ENCODE peak calls at places on chromosome 17, in ten cellular contexts. One of them, this sample, is unnamed.

GRCh38 chr17:48961516-48962233 is 6.7 kb downstream of the GIP start:
- DNase-seq in AG04450: no peak
- DNase-seq in HL-60: peak; percentile 10
- DNase-seq in upper lobe of right lung: no peak
- DNase-seq in stimulated activated CD4-positive, alpha-beta T cell treated with anti-CD3 and anti-CD28 coated beads, Interleukin-2, amount 100 ng/mL, for 48 hours: no peak
- DNase-seq in activated T-helper 1 cell treated with anti-CD3 and anti-CD28 coated beads, Interleukin-2, amount 50 U/mL, for 16 hours: no peak
- DNase-seq in non-pigmented ciliary epithelial cell: no peak
- DNase-seq in psoas muscle: no peak
- DNase-seq in heart left ventricle: no peak
- DNase-seq in PC-3: peak; percentile 64
- DNase-seq in this sample: no peak

GRCh38 chr17:42773290-42774035 is at the start of gene VPS25:
- DNase-seq in AG04450: peak; percentile 55
- DNase-seq in HL-60: peak; percentile 84
- DNase-seq in upper lobe of right lung: peak; percentile 87
- DNase-seq in stimulated activated CD4-positive, alpha-beta T cell treated with anti-CD3 and anti-CD28 coated beads, Interleukin-2, amount 100 ng/mL, for 48 hours: peak; percentile 70
- DNase-seq in activated T-helper 1 cell treated with anti-CD3 and anti-CD28 coated beads, Interleukin-2, amount 50 U/mL, for 16 hours: peak; percentile 55
- DNase-seq in non-pigmented ciliary epithelial cell: no peak
- DNase-seq in psoas muscle: peak; percentile 76
- DNase-seq in heart left ventricle: peak; percentile 75
- DNase-seq in PC-3: peak; percentile 83
- DNase-seq in this sample: peak; percentile 83

GRCh38 chr17:10836966-10837599 is 804 bp downstream of the PIRT start:
- DNase-seq in AG04450: no peak
- DNase-seq in HL-60: no peak
- DNase-seq in upper lobe of right lung: no peak
- DNase-seq in stimulated activated CD4-positive, alpha-beta T cell treated with anti-CD3 and anti-CD28 coated beads, Interleukin-2, amount 100 ng/mL, for 48 hours: no peak
- DNase-seq in activated T-helper 1 cell treated with anti-CD3 and anti-CD28 coated beads, Interleukin-2, amount 50 U/mL, for 16 hours: no peak
- DNase-seq in non-pigmented ciliary epithelial cell: no peak
- DNase-seq in psoas muscle: no peak
- DNase-seq in heart left ventricle: no peak
- DNase-seq in PC-3: no peak
- DNase-seq in this sample: no peak

GRCh38 chr17:21463204-21463661 is 87.1 kb downstream of the KCNJ12 start:
- DNase-seq in AG04450: no peak
- DNase-seq in HL-60: no peak
- DNase-seq in upper lobe of right lung: no peak
- DNase-seq in stimulated activated CD4-positive, alpha-beta T cell treated with anti-CD3 and anti-CD28 coated beads, Interleukin-2, amount 100 ng/mL, for 48 hours: no peak
- DNase-seq in activated T-helper 1 cell treated with anti-CD3 and anti-CD28 coated beads, Interleukin-2, amount 50 U/mL, for 16 hours: no peak
- DNase-seq in non-pigmented ciliary epithelial cell: no peak
- DNase-seq in psoas muscle: no peak
- DNase-seq in heart left ventricle: no peak
- DNase-seq in PC-3: no peak
- DNase-seq in this sample: no peak

GRCh38 chr17:57984226-57984890 is 3.7 kb downstream of the VEZF1 start:
- DNase-seq in AG04450: no peak
- DNase-seq in HL-60: no peak
- DNase-seq in upper lobe of right lung: no peak
- DNase-seq in stimulated activated CD4-positive, alpha-beta T cell treated with anti-CD3 and anti-CD28 coated beads, Interleukin-2, amount 100 ng/mL, for 48 hours: no peak
- DNase-seq in activated T-helper 1 cell treated with anti-CD3 and anti-CD28 coated beads, Interleukin-2, amount 50 U/mL, for 16 hours: no peak
- DNase-seq in non-pigmented ciliary epithelial cell: no peak
- DNase-seq in psoas muscle: no peak
- DNase-seq in heart left ventricle: no peak
- DNase-seq in PC-3: no peak
- DNase-seq in this sample: no peak

GRCh38 chr17:80701730-80702129 is 157.1 kb downstream of the RPTOR start:
- DNase-seq in AG04450: no peak
- DNase-seq in HL-60: no peak
- DNase-seq in upper lobe of right lung: no peak
- DNase-seq in stimulated activated CD4-positive, alpha-beta T cell treated with anti-CD3 and anti-CD28 coated beads, Interleukin-2, amount 100 ng/mL, for 48 hours: no peak
- DNase-seq in activated T-helper 1 cell treated with anti-CD3 and anti-CD28 coated beads, Interleukin-2, amount 50 U/mL, for 16 hours: no peak
- DNase-seq in non-pigmented ciliary epithelial cell: no peak
- DNase-seq in psoas muscle: no peak
- DNase-seq in heart left ventricle: no peak
- DNase-seq in PC-3: no peak
- DNase-seq in this sample: no peak

GRCh38 chr17:19753661-19754463 is 5.8 kb upstream of the ALDH3A1 start:
- DNase-seq in AG04450: no peak
- DNase-seq in HL-60: no peak
- DNase-seq in upper lobe of right lung: peak; percentile 82
- DNase-seq in stimulated activated CD4-positive, alpha-beta T cell treated with anti-CD3 and anti-CD28 coated beads, Interleukin-2, amount 100 ng/mL, for 48 hours: no peak
- DNase-seq in activated T-helper 1 cell treated with anti-CD3 and anti-CD28 coated beads, Interleukin-2, amount 50 U/mL, for 16 hours: no peak
- DNase-seq in non-pigmented ciliary epithelial cell: no peak
- DNase-seq in psoas muscle: peak; percentile 68
- DNase-seq in heart left ventricle: no peak
- DNase-seq in PC-3: peak; percentile 88
- DNase-seq in this sample: no peak

GRCh38 chr17:56926270-56926669 is 12.4 kb upstream of the TRIM25 start:
- DNase-seq in AG04450: no peak
- DNase-seq in HL-60: no peak
- DNase-seq in upper lobe of right lung: no peak
- DNase-seq in stimulated activated CD4-positive, alpha-beta T cell treated with anti-CD3 and anti-CD28 coated beads, Interleukin-2, amount 100 ng/mL, for 48 hours: no peak
- DNase-seq in activated T-helper 1 cell treated with anti-CD3 and anti-CD28 coated beads, Interleukin-2, amount 50 U/mL, for 16 hours: no peak
- DNase-seq in non-pigmented ciliary epithelial cell: no peak
- DNase-seq in psoas muscle: no peak
- DNase-seq in heart left ventricle: no peak
- DNase-seq in PC-3: no peak
- DNase-seq in this sample: no peak

GRCh38 chr17:14756469-14756868 is 455.6 kb downstream of the HS3ST3B1 start:
- DNase-seq in AG04450: no peak
- DNase-seq in HL-60: no peak
- DNase-seq in upper lobe of right lung: no peak
- DNase-seq in stimulated activated CD4-positive, alpha-beta T cell treated with anti-CD3 and anti-CD28 coated beads, Interleukin-2, amount 100 ng/mL, for 48 hours: no peak
- DNase-seq in activated T-helper 1 cell treated with anti-CD3 and anti-CD28 coated beads, Interleukin-2, amount 50 U/mL, for 16 hours: no peak
- DNase-seq in non-pigmented ciliary epithelial cell: no peak
- DNase-seq in psoas muscle: no peak
- DNase-seq in heart left ventricle: no peak
- DNase-seq in PC-3: peak; percentile 38
- DNase-seq in this sample: no peak

GRCh38 chr17:51119415-51120356 is 982 bp downstream of the SPAG9 start:
- DNase-seq in AG04450: no peak
- DNase-seq in HL-60: peak; percentile 35
- DNase-seq in upper lobe of right lung: peak; percentile 78
- DNase-seq in stimulated activated CD4-positive, alpha-beta T cell treated with anti-CD3 and anti-CD28 coated beads, Interleukin-2, amount 100 ng/mL, for 48 hours: peak; percentile 34
- DNase-seq in activated T-helper 1 cell treated with anti-CD3 and anti-CD28 coated beads, Interleukin-2, amount 50 U/mL, for 16 hours: peak; percentile 4
- DNase-seq in non-pigmented ciliary epithelial cell: no peak
- DNase-seq in psoas muscle: peak; percentile 48
- DNase-seq in heart left ventricle: peak; percentile 37
- DNase-seq in PC-3: peak; percentile 58
- DNase-seq in this sample: peak; percentile 46

GRCh38 chr17:5826384-5826783 is 242.1 kb upstream of the NLRP1 start:
- DNase-seq in AG04450: no peak
- DNase-seq in HL-60: no peak
- DNase-seq in upper lobe of right lung: no peak
- DNase-seq in stimulated activated CD4-positive, alpha-beta T cell treated with anti-CD3 and anti-CD28 coated beads, Interleukin-2, amount 100 ng/mL, for 48 hours: no peak
- DNase-seq in activated T-helper 1 cell treated with anti-CD3 and anti-CD28 coated beads, Interleukin-2, amount 50 U/mL, for 16 hours: no peak
- DNase-seq in non-pigmented ciliary epithelial cell: no peak
- DNase-seq in psoas muscle: no peak
- DNase-seq in heart left ventricle: no peak
- DNase-seq in PC-3: peak; percentile 82
- DNase-seq in this sample: no peak

GRCh38 chr17:30368896-30369720 is 9.6 kb upstream of the CPD start:
- DNase-seq in AG04450: no peak
- DNase-seq in HL-60: no peak
- DNase-seq in upper lobe of right lung: no peak
- DNase-seq in stimulated activated CD4-positive, alpha-beta T cell treated with anti-CD3 and anti-CD28 coated beads, Interleukin-2, amount 100 ng/mL, for 48 hours: no peak
- DNase-seq in activated T-helper 1 cell treated with anti-CD3 and anti-CD28 coated beads, Interleukin-2, amount 50 U/mL, for 16 hours: no peak
- DNase-seq in non-pigmented ciliary epithelial cell: no peak
- DNase-seq in psoas muscle: no peak
- DNase-seq in heart left ventricle: no peak
- DNase-seq in PC-3: no peak
- DNase-seq in this sample: no peak

GRCh38 chr17:78142113-78142861 is 3.9 kb upstream of the C17orf99 start:
- DNase-seq in AG04450: peak; percentile 18
- DNase-seq in HL-60: no peak
- DNase-seq in upper lobe of right lung: peak; percentile 89
- DNase-seq in stimulated activated CD4-positive, alpha-beta T cell treated with anti-CD3 and anti-CD28 coated beads, Interleukin-2, amount 100 ng/mL, for 48 hours: no peak
- DNase-seq in activated T-helper 1 cell treated with anti-CD3 and anti-CD28 coated beads, Interleukin-2, amount 50 U/mL, for 16 hours: no peak
- DNase-seq in non-pigmented ciliary epithelial cell: no peak
- DNase-seq in psoas muscle: no peak
- DNase-seq in heart left ventricle: no peak
- DNase-seq in PC-3: peak; percentile 100
- DNase-seq in this sample: no peak

GRCh38 chr17:64262125-64262421 is 987 bp downstream of the TEX2 start:
- DNase-seq in AG04450: no peak
- DNase-seq in HL-60: no peak
- DNase-seq in upper lobe of right lung: no peak
- DNase-seq in stimulated activated CD4-positive, alpha-beta T cell treated with anti-CD3 and anti-CD28 coated beads, Interleukin-2, amount 100 ng/mL, for 48 hours: no peak
- DNase-seq in activated T-helper 1 cell treated with anti-CD3 and anti-CD28 coated beads, Interleukin-2, amount 50 U/mL, for 16 hours: no peak
- DNase-seq in non-pigmented ciliary epithelial cell: no peak
- DNase-seq in psoas muscle: no peak
- DNase-seq in heart left ventricle: no peak
- DNase-seq in PC-3: no peak
- DNase-seq in this sample: no peak

GRCh38 chr17:80831481-80831880 is 160.2 kb upstream of the CHMP6 start:
- DNase-seq in AG04450: no peak
- DNase-seq in HL-60: no peak
- DNase-seq in upper lobe of right lung: no peak
- DNase-seq in stimulated activated CD4-positive, alpha-beta T cell treated with anti-CD3 and anti-CD28 coated beads, Interleukin-2, amount 100 ng/mL, for 48 hours: no peak
- DNase-seq in activated T-helper 1 cell treated with anti-CD3 and anti-CD28 coated beads, Interleukin-2, amount 50 U/mL, for 16 hours: no peak
- DNase-seq in non-pigmented ciliary epithelial cell: no peak
- DNase-seq in psoas muscle: no peak
- DNase-seq in heart left ventricle: no peak
- DNase-seq in PC-3: peak; percentile 36
- DNase-seq in this sample: no peak

GRCh38 chr17:44095647-44096496 is 25.3 kb downstream of the G6PC3 start:
- DNase-seq in AG04450: peak; percentile 79
- DNase-seq in HL-60: peak; percentile 87
- DNase-seq in upper lobe of right lung: peak; percentile 73
- DNase-seq in stimulated activated CD4-positive, alpha-beta T cell treated with anti-CD3 and anti-CD28 coated beads, Interleukin-2, amount 100 ng/mL, for 48 hours: no peak
- DNase-seq in activated T-helper 1 cell treated with anti-CD3 and anti-CD28 coated beads, Interleukin-2, amount 50 U/mL, for 16 hours: no peak
- DNase-seq in non-pigmented ciliary epithelial cell: peak; percentile 78
- DNase-seq in psoas muscle: peak; percentile 68
- DNase-seq in heart left ventricle: peak; percentile 90
- DNase-seq in PC-3: peak; percentile 65
- DNase-seq in this sample: peak; percentile 72

GRCh38 chr17:77666881-77667395 is 291.6 kb upstream of the TNRC6C start:
- DNase-seq in AG04450: no peak
- DNase-seq in HL-60: no peak
- DNase-seq in upper lobe of right lung: peak; percentile 33
- DNase-seq in stimulated activated CD4-positive, alpha-beta T cell treated with anti-CD3 and anti-CD28 coated beads, Interleukin-2, amount 100 ng/mL, for 48 hours: peak; percentile 41
- DNase-seq in activated T-helper 1 cell treated with anti-CD3 and anti-CD28 coated beads, Interleukin-2, amount 50 U/mL, for 16 hours: peak; percentile 36
- DNase-seq in non-pigmented ciliary epithelial cell: no peak
- DNase-seq in psoas muscle: no peak
- DNase-seq in heart left ventricle: no peak
- DNase-seq in PC-3: no peak
- DNase-seq in this sample: no peak

GRCh38 chr17:1365445-1366039 is 34.5 kb downstream of the YWHAE start:
- DNase-seq in AG04450: peak; percentile 72
- DNase-seq in HL-60: no peak
- DNase-seq in upper lobe of right lung: no peak
- DNase-seq in stimulated activated CD4-positive, alpha-beta T cell treated with anti-CD3 and anti-CD28 coated beads, Interleukin-2, amount 100 ng/mL, for 48 hours: peak; percentile 43
- DNase-seq in activated T-helper 1 cell treated with anti-CD3 and anti-CD28 coated beads, Interleukin-2, amount 50 U/mL, for 16 hours: peak; percentile 14
- DNase-seq in non-pigmented ciliary epithelial cell: peak; percentile 51
- DNase-seq in psoas muscle: no peak
- DNase-seq in heart left ventricle: peak; percentile 65
- DNase-seq in PC-3: peak; percentile 78
- DNase-seq in this sample: peak; percentile 69

GRCh38 chr17:40348136-40348504 is 16.4 kb downstream of the GJD3 start:
- DNase-seq in AG04450: no peak
- DNase-seq in HL-60: no peak
- DNase-seq in upper lobe of right lung: no peak
- DNase-seq in stimulated activated CD4-positive, alpha-beta T cell treated with anti-CD3 and anti-CD28 coated beads, Interleukin-2, amount 100 ng/mL, for 48 hours: no peak
- DNase-seq in activated T-helper 1 cell treated with anti-CD3 and anti-CD28 coated beads, Interleukin-2, amount 50 U/mL, for 16 hours: no peak
- DNase-seq in non-pigmented ciliary epithelial cell: no peak
- DNase-seq in psoas muscle: no peak
- DNase-seq in heart left ventricle: peak; percentile 5
- DNase-seq in PC-3: no peak
- DNase-seq in this sample: no peak

GRCh38 chr17:75231741-75232464 is 26.4 kb downstream of the NUP85 start:
- DNase-seq in AG04450: no peak
- DNase-seq in HL-60: no peak
- DNase-seq in upper lobe of right lung: no peak
- DNase-seq in stimulated activated CD4-positive, alpha-beta T cell treated with anti-CD3 and anti-CD28 coated beads, Interleukin-2, amount 100 ng/mL, for 48 hours: no peak
- DNase-seq in activated T-helper 1 cell treated with anti-CD3 and anti-CD28 coated beads, Interleukin-2, amount 50 U/mL, for 16 hours: no peak
- DNase-seq in non-pigmented ciliary epithelial cell: no peak
- DNase-seq in psoas muscle: no peak
- DNase-seq in heart left ventricle: no peak
- DNase-seq in PC-3: no peak
- DNase-seq in this sample: no peak

GRCh38 chr17:30952645-30953393 is 18.0 kb upstream of the RNF135 start:
- DNase-seq in AG04450: no peak
- DNase-seq in HL-60: no peak
- DNase-seq in upper lobe of right lung: no peak
- DNase-seq in stimulated activated CD4-positive, alpha-beta T cell treated with anti-CD3 and anti-CD28 coated beads, Interleukin-2, amount 100 ng/mL, for 48 hours: no peak
- DNase-seq in activated T-helper 1 cell treated with anti-CD3 and anti-CD28 coated beads, Interleukin-2, amount 50 U/mL, for 16 hours: no peak
- DNase-seq in non-pigmented ciliary epithelial cell: no peak
- DNase-seq in psoas muscle: no peak
- DNase-seq in heart left ventricle: peak; percentile 30
- DNase-seq in PC-3: no peak
- DNase-seq in this sample: no peak

GRCh38 chr17:78239489-78239931 is 8.1 kb downstream of the TMEM235 start:
- DNase-seq in AG04450: no peak
- DNase-seq in HL-60: peak; percentile 40
- DNase-seq in upper lobe of right lung: no peak
- DNase-seq in stimulated activated CD4-positive, alpha-beta T cell treated with anti-CD3 and anti-CD28 coated beads, Interleukin-2, amount 100 ng/mL, for 48 hours: no peak
- DNase-seq in activated T-helper 1 cell treated with anti-CD3 and anti-CD28 coated beads, Interleukin-2, amount 50 U/mL, for 16 hours: no peak
- DNase-seq in non-pigmented ciliary epithelial cell: no peak
- DNase-seq in psoas muscle: no peak
- DNase-seq in heart left ventricle: no peak
- DNase-seq in PC-3: no peak
- DNase-seq in this sample: no peak

GRCh38 chr17:69949931-69950330 is 125.1 kb upstream of the KCNJ16 start:
- DNase-seq in AG04450: no peak
- DNase-seq in HL-60: no peak
- DNase-seq in upper lobe of right lung: no peak
- DNase-seq in stimulated activated CD4-positive, alpha-beta T cell treated with anti-CD3 and anti-CD28 coated beads, Interleukin-2, amount 100 ng/mL, for 48 hours: no peak
- DNase-seq in activated T-helper 1 cell treated with anti-CD3 and anti-CD28 coated beads, Interleukin-2, amount 50 U/mL, for 16 hours: no peak
- DNase-seq in non-pigmented ciliary epithelial cell: no peak
- DNase-seq in psoas muscle: no peak
- DNase-seq in heart left ventricle: no peak
- DNase-seq in PC-3: no peak
- DNase-seq in this sample: no peak

GRCh38 chr17:82449136-82449882 is 1.2 kb downstream of the CYBC1 start:
- DNase-seq in AG04450: no peak
- DNase-seq in HL-60: no peak
- DNase-seq in upper lobe of right lung: peak; percentile 67
- DNase-seq in stimulated activated CD4-positive, alpha-beta T cell treated with anti-CD3 and anti-CD28 coated beads, Interleukin-2, amount 100 ng/mL, for 48 hours: peak; percentile 37
- DNase-seq in activated T-helper 1 cell treated with anti-CD3 and anti-CD28 coated beads, Interleukin-2, amount 50 U/mL, for 16 hours: peak; percentile 37
- DNase-seq in non-pigmented ciliary epithelial cell: no peak
- DNase-seq in psoas muscle: no peak
- DNase-seq in heart left ventricle: peak; percentile 50
- DNase-seq in PC-3: no peak
- DNase-seq in this sample: no peak